ENCODE peak calls at places on chromosomes 6 and 20, in five cellular contexts. S is pancreas; D is activated gamma-delta T cell treated with Interleukin-2 at 50 U/mL for 16 hours; K is stimulated activated CD4-positive, alpha-beta T cell treated with anti-CD3 and anti-CD28 coated beads, Interleukin-1b, Interleukin-23, amount 100 ng/mL, for 4 hours; W is islet precursor cell. C is an unnamed sample.

GRCh38 chr20:4571759-4572531 is 149.8 kb upstream of the PRND start:
- DNase-seq in S (no peak), D (no peak), K (no peak), W (no peak), C (no peak)

GRCh38 chr6:26186652-26187051 is 99.4 kb downstream of the HFE start:
- DNase-seq in S (no peak), D (no peak), K (no peak), W (no peak), C (no peak)

GRCh38 chr6:155943635-155944034 is 488.0 kb upstream of the NOX3 start:
- DNase-seq in S (no peak), D (no peak), K (no peak), W (no peak), C (no peak)

GRCh38 chr20:48621256-48622078 is 206.3 kb downstream of the PREX1 start:
- DNase-seq in S (no peak), D (no peak), K (no peak), W (no peak), C (no peak)

GRCh38 chr6:44524491-44525227 is 137.2 kb downstream of the CDC5L start:
- DNase-seq in S (no peak), D (no peak), K (no peak), W (no peak), C (no peak)

GRCh38 chr20:24134930-24135329 is 146.4 kb upstream of the GGTLC1 start:
- DNase-seq in S (no peak), D (no peak), K (no peak), W (no peak), C (no peak)

GRCh38 chr6:166274163-166274562 is 34.0 kb downstream of the PRR18 start:
- DNase-seq in S (no peak), D (no peak), K (no peak), W (no peak), C (no peak)

GRCh38 chr20:63086421-63087235 is 79.9 kb upstream of the BHLHE23 start:
- DNase-seq in S (peak; percentile 10), D (peak; percentile 1), K (no peak), W (peak; percentile 40), C (no peak)

GRCh38 chr6:28656715-28657114 is 131.0 kb downstream of the GPX5 start:
- DNase-seq in S (no peak), D (no peak), K (no peak), W (no peak), C (no peak)

GRCh38 chr6:117483645-117484016 is 1.2 kb downstream of the DCBLD1 start:
- DNase-seq in S (no peak), D (no peak), K (no peak), W (no peak), C (no peak)

GRCh38 chr6:134544737-134545136 is 226.8 kb upstream of the SGK1 start:
- DNase-seq in S (no peak), D (no peak), K (no peak), W (no peak), C (no peak)

GRCh38 chr6:854405-855073 is 161.6 kb upstream of the EXOC2 start:
- DNase-seq in S (no peak), D (no peak), K (no peak), W (no peak), C (no peak)

GRCh38 chr20:38674178-38675133 is 49.8 kb upstream of the SLC32A1 start:
- DNase-seq in S (peak; percentile 38), D (peak; percentile 57), K (peak; percentile 63), W (peak; percentile 92), C (peak; percentile 39)

GRCh38 chr6:158764188-158764849 is 54.8 kb downstream of the EZR start:
- DNase-seq in S (no peak), D (no peak), K (no peak), W (no peak), C (no peak)

C was measured in effector memory CD8-positive, alpha-beta T cell.